ENCODE peak calls at places on chromosomes 13 and 19, in five cellular contexts. P, V, H, F and C are unnamed samples. For H3K27me3, the result is how much of the 10 kb centered on the place peaks cover.

GRCh38 chr13:100513987-100514670 is 74.5 kb downstream of the GGACT start:
- DNase-seq in P (no peak), F (no peak), V (no peak), H (no peak), C (no peak)

GRCh38 chr19:41355802-41356201 is 2.1 kb upstream of the TGFB1 start:
- DNase-seq in P (no peak), V (no peak), H (no peak), F (no peak), C (no peak)

GRCh38 chr13:78680064-78680463 is 21.1 kb upstream of the OBI1 start:
- DNase-seq in V (no peak), P (no peak), H (no peak), F (no peak), C (no peak)

GRCh38 chr19:14575428-14575980 is 3.6 kb upstream of the NDUFB7 start:
- DNase-seq in P (no peak), V (no peak), H (no peak), F (no peak), C (no peak)

GRCh38 chr13:51397262-51397933 is 55.4 kb downstream of the INTS6 start:
- DNase-seq in H (peak), P (no peak), V (no peak), F (no peak), C (no peak)

GRCh38 chr13:99949657-99950413 is 21.7 kb downstream of the ZIC5 start:
- DNase-seq in P (no peak), F (no peak), V (no peak), H (no peak), C (no peak)

GRCh38 chr13:100633461-100633860 is 41.1 kb downstream of the TMTC4 start:
- DNase-seq in P (no peak), F (no peak), H (no peak), V (no peak), C (no peak)

GRCh38 chr13:108176685-108177274 is 38.6 kb downstream of the LIG4 start:
- DNase-seq in H (no peak), V (peak), F (peak), P (peak), C (no peak)

GRCh38 chr19:7331446-7331845 is 17.3 kb upstream of the ARHGEF18 start:
- DNase-seq in H (no peak), V (no peak), P (no peak), F (no peak), C (no peak)

GRCh38 chr13:54687173-54687572 is 1658.6 kb downstream of the OLFM4 start:
- DNase-seq in H (no peak), P (no peak), V (no peak), F (no peak), C (no peak)

DNA sequence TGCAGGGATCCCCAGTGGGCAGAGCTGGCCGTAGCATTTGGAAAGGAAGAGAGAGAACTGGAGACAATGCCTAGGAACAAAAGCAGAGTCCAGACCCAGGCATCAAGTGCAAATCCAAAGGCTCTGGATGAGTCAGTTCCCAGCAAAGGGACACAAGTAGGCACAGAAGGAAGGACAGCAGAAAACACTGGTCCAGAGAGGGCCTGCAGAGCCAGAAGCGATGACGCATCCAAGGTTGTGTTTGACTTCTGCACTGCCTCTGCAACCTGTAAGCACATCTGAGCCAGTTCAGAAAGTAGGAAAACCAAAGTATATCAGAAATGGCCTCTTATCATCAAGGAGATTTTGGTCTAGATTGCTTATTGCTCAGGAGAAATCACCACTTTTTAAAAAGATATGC is 604.5 kb downstream of the FGF9 start:
- DNase-seq in H (peak), P (no peak), V (no peak), F (no peak), C (no peak)
- H3K4me3 ChIP-seq in H (no peak), P (no peak), V (no peak), F (no peak), C (no peak)

DNA sequence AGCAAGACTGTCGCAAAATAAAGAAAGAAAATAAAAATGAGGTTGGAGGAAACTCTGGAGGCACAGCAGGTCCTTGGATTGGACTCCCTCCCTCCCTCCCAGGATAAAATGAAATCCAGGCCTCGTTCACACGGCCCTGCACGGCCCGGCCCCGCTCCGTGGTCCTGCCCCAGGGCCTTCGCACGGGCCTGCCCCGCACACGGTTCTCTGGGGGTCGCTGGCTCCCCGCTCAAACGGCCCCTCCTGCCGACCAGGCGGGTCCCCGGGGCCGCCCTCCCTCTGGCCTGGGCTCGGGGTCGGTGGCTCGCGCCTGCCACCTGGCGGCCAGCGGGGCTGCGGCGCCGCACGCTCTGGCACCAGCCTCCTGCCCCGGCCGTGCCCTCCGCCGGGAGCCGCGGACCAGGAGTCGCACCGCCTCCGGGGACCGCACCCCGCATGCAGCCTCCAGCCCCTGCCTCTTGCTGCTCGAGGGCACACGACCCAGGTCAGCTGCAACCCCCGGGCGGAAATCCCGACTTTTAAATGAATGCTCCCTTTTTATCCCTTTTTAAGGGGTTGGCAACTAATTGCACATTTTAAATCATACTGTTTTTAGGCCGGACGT is 1.5 kb upstream of the WDR18 start:
- DNase-seq in V (peak), F (peak), H (peak), P (peak), C (peak)
- H3K27ac ChIP-seq in V (peak), F (peak), H (peak), P (no peak), C (no peak)

GRCh38 chr19:46490774-46491173 is 4.9 kb downstream of the PNMA8B start:
- DNase-seq in P (no peak), V (no peak), H (no peak), F (no peak), C (no peak)
- H3K27me3 ChIP-seq in P (under half), V (under half), H (under half), F (under half), C (half or more)

DNA sequence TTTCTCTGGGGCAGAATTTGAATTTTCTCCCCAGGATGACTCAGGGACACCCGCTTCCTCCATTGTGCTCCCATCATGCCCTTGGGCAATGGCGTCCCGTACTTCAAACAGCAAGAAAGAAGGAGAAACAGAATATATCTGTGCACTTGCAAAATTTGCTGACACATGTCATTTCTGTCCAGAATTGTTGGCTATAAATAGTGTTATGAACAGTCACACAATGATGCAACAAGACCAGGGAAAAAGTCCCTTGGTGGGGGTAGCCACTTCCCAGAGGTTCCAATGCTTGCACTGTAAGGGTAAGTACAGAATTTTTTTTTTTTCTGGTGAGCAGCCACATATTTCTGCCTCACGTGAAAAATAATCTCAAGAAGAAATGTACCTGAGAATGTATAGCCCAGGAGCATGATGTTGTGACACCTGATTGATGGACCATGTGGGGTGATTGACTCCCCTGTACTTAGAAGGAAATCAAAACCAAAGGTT is 9.1 kb upstream of the LAIR1 start:
- DNase-seq in H (peak), V (no peak), F (no peak), P (no peak), C (peak)
- H3K4me3 ChIP-seq in H (no peak), V (no peak), F (no peak), P (no peak), C (no peak)

DNA sequence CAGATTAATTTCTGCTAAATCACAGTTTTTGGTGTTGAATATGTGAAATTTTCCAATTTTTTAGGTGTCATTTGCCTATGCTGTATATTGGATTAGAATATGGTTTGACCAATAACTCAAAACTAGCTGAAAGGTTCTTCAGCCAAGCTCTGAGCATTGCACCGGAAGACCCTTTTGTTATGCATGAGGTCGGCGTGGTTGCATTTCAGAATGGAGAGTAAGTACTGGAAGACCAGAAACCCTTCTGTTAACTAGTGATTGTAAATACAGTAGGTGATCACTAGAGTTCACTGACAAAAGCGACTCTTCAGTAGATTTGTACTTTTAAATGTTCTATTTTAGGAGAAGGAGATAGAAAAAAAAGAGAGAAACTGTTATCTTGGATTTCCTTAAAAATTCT is 22.3 kb downstream of the CDC16 start:
- DNase-seq in H (no peak), P (no peak), F (no peak), V (no peak), C (no peak)
- H3K27ac ChIP-seq in H (no peak), P (no peak), F (no peak), V (no peak), C (no peak)

GRCh38 chr13:73059460-73060250 is 850 bp downstream of the KLF5 start:
- DNase-seq in V (peak), H (no peak), F (peak), P (peak), C (peak)
- H3K27me3 ChIP-seq in V (under half), H (under half), F (under half), P (half or more), C (half or more)

DNA sequence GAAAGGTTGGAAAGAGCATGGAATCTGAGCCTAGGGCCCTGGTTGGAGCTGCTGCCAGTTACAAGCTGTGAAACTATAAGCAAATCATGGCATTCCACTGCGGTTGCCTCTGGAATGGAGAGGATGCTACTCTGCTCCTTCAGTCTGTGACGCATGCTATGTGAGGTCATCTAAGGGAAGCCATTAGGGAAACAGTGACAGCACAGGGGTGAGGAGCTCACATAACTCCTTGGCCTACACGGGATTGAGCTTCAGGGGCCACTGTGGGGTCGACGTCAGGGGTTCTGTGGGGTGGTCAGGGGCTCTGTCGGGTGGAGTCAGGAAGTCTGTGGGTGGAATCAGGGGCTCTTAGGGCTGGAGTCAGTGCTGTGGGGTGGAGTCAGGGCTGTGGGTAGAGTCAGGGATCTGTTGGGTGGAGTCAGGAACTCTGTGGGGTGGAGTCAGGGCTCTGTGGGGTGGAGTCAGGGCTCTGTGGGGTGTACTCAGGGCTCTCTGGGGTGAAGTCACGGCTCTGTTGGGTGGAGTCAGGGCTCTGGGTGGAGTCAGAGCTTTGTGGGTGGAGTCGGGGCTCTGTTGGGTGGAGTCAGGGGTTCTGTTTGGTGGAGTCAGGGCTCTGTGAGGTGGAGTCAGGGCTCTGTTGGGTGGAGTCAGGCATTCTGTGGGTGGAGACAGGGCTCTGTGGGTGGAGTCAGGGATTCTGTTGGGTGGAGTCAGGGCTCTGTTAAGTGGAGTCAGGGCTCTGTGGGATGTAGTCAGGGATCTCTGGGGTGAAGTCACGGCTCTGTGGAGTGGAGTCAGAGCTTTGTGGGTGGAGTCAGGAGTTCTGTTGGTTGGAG is 35.8 kb upstream of the MEDAG start:
- DNase-seq in P (no peak), F (peak), H (peak), V (no peak), C (no peak)
- H3K4me3 ChIP-seq in P (no peak), F (no peak), H (no peak), V (no peak), C (no peak)

GRCh38 chr19:47176071-47176626 is 45.5 kb downstream of the SAE1 start:
- DNase-seq in V (no peak), P (no peak), H (no peak), F (no peak), C (no peak)
- H3K27ac ChIP-seq in V (no peak), P (peak), H (no peak), F (no peak), C (peak)

DNA sequence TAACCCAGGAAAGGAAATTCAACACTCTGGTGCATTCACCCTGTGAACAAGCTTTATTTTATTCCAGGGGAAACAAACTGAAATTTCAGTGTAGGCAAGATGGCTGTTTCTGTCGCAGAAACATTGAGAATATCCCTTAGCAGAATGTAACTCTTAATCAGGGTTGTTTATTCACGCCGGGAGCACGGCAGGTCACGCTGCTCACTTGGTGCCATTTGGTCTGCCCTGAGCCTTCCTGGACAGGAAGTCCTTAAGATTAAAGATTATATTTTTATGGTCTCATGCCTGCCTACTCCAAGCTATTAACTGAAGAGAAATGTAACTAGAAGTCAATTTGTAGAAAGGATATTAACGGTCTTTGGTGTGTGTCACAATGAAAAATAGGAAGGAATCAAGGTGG is 185.3 kb upstream of the ARGLU1 start:
- DNase-seq in P (peak), H (no peak), V (peak), F (no peak), C (no peak)
- H3K27me3 ChIP-seq in P (under half), H (under half), V (under half), F (under half), C (under half)

DNA sequence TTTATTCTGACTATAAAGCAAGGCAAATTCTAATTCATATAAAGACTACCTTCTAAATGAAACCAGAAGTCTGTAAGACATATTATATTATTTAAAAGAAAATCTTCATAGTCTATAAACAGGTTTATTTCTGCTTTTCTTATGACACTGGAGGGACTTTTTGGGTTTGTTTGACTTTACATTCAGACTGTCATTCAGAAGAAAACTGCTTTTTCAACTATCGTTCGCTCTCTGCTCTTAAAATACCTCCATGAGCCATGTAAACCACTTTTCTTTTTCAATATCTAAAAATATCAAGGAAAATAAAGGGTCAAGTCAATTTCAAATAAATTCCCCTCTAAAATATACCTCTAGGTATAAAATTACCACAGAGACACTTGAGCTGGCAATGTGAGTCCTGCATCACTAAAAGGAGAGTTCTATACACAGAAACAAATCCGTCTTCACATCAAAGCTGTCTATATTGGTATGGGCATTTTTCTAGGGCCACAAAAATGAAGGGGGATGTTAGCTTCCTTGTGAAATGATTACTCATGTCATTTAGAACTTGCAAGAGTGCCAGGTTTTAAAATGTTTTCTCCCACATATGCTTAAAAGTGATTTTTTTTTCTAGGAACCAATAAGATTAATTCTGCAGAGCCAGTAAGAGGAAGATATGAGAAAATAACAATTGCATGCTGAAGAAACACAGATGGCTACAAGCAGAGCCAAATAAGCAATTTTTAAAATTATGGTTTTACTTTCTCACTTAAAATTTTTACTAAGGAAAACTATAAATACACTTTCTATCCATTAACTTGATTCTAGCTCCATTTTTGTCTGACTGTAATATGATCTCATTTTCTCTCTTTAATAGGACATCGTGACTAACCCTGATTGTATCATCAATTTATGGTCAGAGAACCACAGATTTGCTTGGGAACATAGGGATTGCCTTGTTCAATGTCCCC is 181.8 kb downstream of the TBC1D4 start:
- DNase-seq in V (no peak), P (no peak), H (no peak), F (no peak), C (no peak)
- H3K4me3 ChIP-seq in V (no peak), P (no peak), H (no peak), F (no peak), C (no peak)